ENCODE peak calls at places on chromosomes 11 and 22, in four cellular contexts. N is putamen, U is iris pigment epithelial cell, P is fibroblast of pulmonary artery. L is an unnamed sample.

GRCh38 chr11:17244046-17244445 is 32.5 kb upstream of the NUCB2 start:
- DNase-seq in P (no peak), N (no peak), U (no peak), L (no peak)

GRCh38 chr11:84140386-84141169 is 854.4 kb upstream of the CCDC90B start:
- DNase-seq in N (peak; percentile 64), P (peak; percentile 20), U (no peak), L (no peak)

GRCh38 chr22:25067851-25068421 is 115.4 kb downstream of the KIAA1671 start:
- DNase-seq in U (no peak), N (peak; percentile 55), P (no peak), L (no peak)

GRCh38 chr11:102287963-102288744 is 29.1 kb upstream of the BIRC3 start:
- DNase-seq in N (peak; percentile 64), P (peak; percentile 87), U (peak; percentile 73), L (peak; percentile 53)

GRCh38 chr11:58923300-58923788 is 15.9 kb upstream of the GLYATL1 start:
- DNase-seq in N (peak; percentile 59), P (peak; percentile 37), U (peak; percentile 40), L (peak; percentile 24)

GRCh38 chr11:36362902-36363301 is 66.8 kb downstream of the PRR5L start:
- DNase-seq in P (peak; percentile 72), U (peak; percentile 76), N (no peak), L (no peak)

GRCh38 chr11:8019671-8020597 is 32.8 kb downstream of the EIF3F start:
- DNase-seq in P (peak; percentile 32), U (peak; percentile 15), N (peak; percentile 44), L (no peak)

GRCh38 chr11:11944444-11944843 is 64.0 kb downstream of the DKK3 start:
- DNase-seq in N (no peak), P (no peak), U (no peak), L (no peak)

GRCh38 chr22:23065495-23066122 is 4.7 kb upstream of the GNAZ start:
- DNase-seq in P (no peak), U (no peak), N (no peak), L (no peak)

GRCh38 chr22:49358041-49358440 is 469.6 kb downstream of the BRD1 start:
- DNase-seq in P (no peak), N (no peak), U (no peak), L (no peak)

L was measured in GM19239.